ENCODE peak calls at places on chromosomes 7 and 10, in seven cellular contexts. One of them, this sample, is unnamed.

GRCh38 chr7:1926908-1927306 is 256.8 kb downstream of the ELFN1 start:
- DNase-seq in CD4-positive, CD25-positive, alpha-beta regulatory T cell: no peak
- DNase-seq in stomach: no peak
- DNase-seq in H9: no peak
- DNase-seq in body of pancreas: no peak
- DNase-seq in aorta: no peak
- DNase-seq in A549: no peak
- DNase-seq in this sample: no peak

GRCh38 chr10:124544711-124545110 is 83.1 kb downstream of the LHPP start:
- DNase-seq in H9: no peak
- DNase-seq in stomach: no peak
- DNase-seq in aorta: no peak
- DNase-seq in A549: no peak
- DNase-seq in body of pancreas: no peak
- DNase-seq in CD4-positive, CD25-positive, alpha-beta regulatory T cell: no peak
- DNase-seq in this sample: no peak

GRCh38 chr7:134618756-134619530 is 27.7 kb upstream of the BPGM start:
- DNase-seq in aorta: no peak
- DNase-seq in CD4-positive, CD25-positive, alpha-beta regulatory T cell: no peak
- DNase-seq in body of pancreas: no peak
- DNase-seq in stomach: no peak
- DNase-seq in H9: no peak
- DNase-seq in A549: no peak
- DNase-seq in this sample: no peak

GRCh38 chr7:16532272-16532671 is 5.6 kb downstream of the LRRC72 start:
- DNase-seq in A549: no peak
- DNase-seq in CD4-positive, CD25-positive, alpha-beta regulatory T cell: no peak
- DNase-seq in aorta: no peak
- DNase-seq in stomach: no peak
- DNase-seq in H9: no peak
- DNase-seq in body of pancreas: no peak
- DNase-seq in this sample: no peak

GRCh38 chr10:71241899-71242620 is 29.7 kb downstream of the UNC5B start:
- DNase-seq in CD4-positive, CD25-positive, alpha-beta regulatory T cell: no peak
- DNase-seq in aorta: no peak
- DNase-seq in stomach: no peak
- DNase-seq in A549: no peak
- DNase-seq in H9: no peak
- DNase-seq in body of pancreas: no peak
- DNase-seq in this sample: no peak

GRCh38 chr10:75191821-75192568 is 18.6 kb upstream of the VDAC2 start:
- DNase-seq in A549: peak; percentile 84
- DNase-seq in stomach: peak; percentile 59
- DNase-seq in aorta: no peak
- DNase-seq in body of pancreas: peak; percentile 71
- DNase-seq in CD4-positive, CD25-positive, alpha-beta regulatory T cell: no peak
- DNase-seq in H9: no peak
- DNase-seq in this sample: peak; percentile 89

GRCh38 chr7:121337398-121337797 is 8.6 kb downstream of the WNT16 start:
- DNase-seq in body of pancreas: no peak
- DNase-seq in stomach: no peak
- DNase-seq in A549: no peak
- DNase-seq in aorta: no peak
- DNase-seq in H9: no peak
- DNase-seq in CD4-positive, CD25-positive, alpha-beta regulatory T cell: no peak
- DNase-seq in this sample: no peak

GRCh38 chr7:95989301-95989700 is 216.9 kb downstream of the DYNC1I1 start:
- DNase-seq in body of pancreas: no peak
- DNase-seq in A549: no peak
- DNase-seq in aorta: no peak
- DNase-seq in CD4-positive, CD25-positive, alpha-beta regulatory T cell: no peak
- DNase-seq in H9: no peak
- DNase-seq in stomach: peak; percentile 62
- DNase-seq in this sample: peak; percentile 94

GRCh38 chr7:108235451-108236061 is 105.4 kb upstream of the LAMB4 start:
- DNase-seq in aorta: no peak
- DNase-seq in body of pancreas: peak; percentile 46
- DNase-seq in A549: no peak
- DNase-seq in stomach: no peak
- DNase-seq in H9: no peak
- DNase-seq in CD4-positive, CD25-positive, alpha-beta regulatory T cell: no peak
- DNase-seq in this sample: no peak

GRCh38 chr10:125123363-125124113 is 36.8 kb downstream of the CTBP2 start:
- DNase-seq in A549: peak; percentile 98
- DNase-seq in CD4-positive, CD25-positive, alpha-beta regulatory T cell: no peak
- DNase-seq in H9: no peak
- DNase-seq in aorta: peak; percentile 89
- DNase-seq in stomach: peak; percentile 92
- DNase-seq in body of pancreas: peak; percentile 97
- DNase-seq in this sample: peak; percentile 99

GRCh38 chr7:120023494-120024167 is 249.3 kb upstream of the KCND2 start:
- DNase-seq in A549: no peak
- DNase-seq in CD4-positive, CD25-positive, alpha-beta regulatory T cell: no peak
- DNase-seq in stomach: no peak
- DNase-seq in H9: no peak
- DNase-seq in body of pancreas: no peak
- DNase-seq in aorta: no peak
- DNase-seq in this sample: no peak

GRCh38 chr7:98105942-98106544 is 619 bp upstream of the LMTK2 start:
- DNase-seq in stomach: no peak
- DNase-seq in H9: no peak
- DNase-seq in CD4-positive, CD25-positive, alpha-beta regulatory T cell: peak; percentile 20
- DNase-seq in body of pancreas: no peak
- DNase-seq in A549: no peak
- DNase-seq in aorta: no peak
- DNase-seq in this sample: no peak

GRCh38 chr7:1925349-1925748 is 255.3 kb downstream of the ELFN1 start:
- DNase-seq in H9: no peak
- DNase-seq in stomach: no peak
- DNase-seq in A549: no peak
- DNase-seq in body of pancreas: no peak
- DNase-seq in CD4-positive, CD25-positive, alpha-beta regulatory T cell: no peak
- DNase-seq in aorta: no peak
- DNase-seq in this sample: no peak

GRCh38 chr7:47799529-47799928 is 148.7 kb downstream of the PKD1L1 start:
- DNase-seq in H9: no peak
- DNase-seq in body of pancreas: no peak
- DNase-seq in stomach: no peak
- DNase-seq in aorta: no peak
- DNase-seq in A549: no peak
- DNase-seq in CD4-positive, CD25-positive, alpha-beta regulatory T cell: no peak
- DNase-seq in this sample: no peak

GRCh38 chr10:43862756-43863155 is 214.1 kb upstream of the ZNF32 start:
- DNase-seq in H9: no peak
- DNase-seq in aorta: no peak
- DNase-seq in stomach: no peak
- DNase-seq in body of pancreas: no peak
- DNase-seq in CD4-positive, CD25-positive, alpha-beta regulatory T cell: no peak
- DNase-seq in A549: no peak
- DNase-seq in this sample: no peak

GRCh38 chr7:3588341-3588740 is 287.3 kb downstream of the SDK1 start:
- DNase-seq in body of pancreas: peak; percentile 35
- DNase-seq in H9: no peak
- DNase-seq in stomach: no peak
- DNase-seq in A549: no peak
- DNase-seq in aorta: no peak
- DNase-seq in CD4-positive, CD25-positive, alpha-beta regulatory T cell: no peak
- DNase-seq in this sample: no peak

GRCh38 chr7:90772410-90772809 is 176.3 kb downstream of the CDK14 start:
- DNase-seq in CD4-positive, CD25-positive, alpha-beta regulatory T cell: no peak
- DNase-seq in body of pancreas: no peak
- DNase-seq in stomach: no peak
- DNase-seq in H9: no peak
- DNase-seq in aorta: no peak
- DNase-seq in A549: no peak
- DNase-seq in this sample: no peak

GRCh38 chr10:55631071-55631654 is 729.9 kb downstream of the ZWINT start:
- DNase-seq in stomach: peak; percentile 73
- DNase-seq in H9: peak; percentile 91
- DNase-seq in body of pancreas: peak; percentile 66
- DNase-seq in CD4-positive, CD25-positive, alpha-beta regulatory T cell: no peak
- DNase-seq in aorta: peak; percentile 81
- DNase-seq in A549: peak; percentile 38
- DNase-seq in this sample: peak; percentile 63

GRCh38 chr7:84337386-84337785 is 142.8 kb upstream of the SEMA3A start:
- DNase-seq in aorta: no peak
- DNase-seq in stomach: no peak
- DNase-seq in CD4-positive, CD25-positive, alpha-beta regulatory T cell: no peak
- DNase-seq in body of pancreas: no peak
- DNase-seq in A549: no peak
- DNase-seq in H9: no peak
- DNase-seq in this sample: no peak

GRCh38 chr10:22605168-22605567 is 109.2 kb downstream of the PIP4K2A start:
- DNase-seq in CD4-positive, CD25-positive, alpha-beta regulatory T cell: no peak
- DNase-seq in aorta: no peak
- DNase-seq in A549: no peak
- DNase-seq in body of pancreas: no peak
- DNase-seq in H9: no peak
- DNase-seq in stomach: no peak
- DNase-seq in this sample: no peak

GRCh38 chr10:5595095-5595494 is 70.3 kb downstream of the CALML3 start:
- DNase-seq in A549: no peak
- DNase-seq in H9: no peak
- DNase-seq in CD4-positive, CD25-positive, alpha-beta regulatory T cell: no peak
- DNase-seq in stomach: no peak
- DNase-seq in body of pancreas: no peak
- DNase-seq in aorta: no peak
- DNase-seq in this sample: no peak

GRCh38 chr7:42931447-42931833 is 534 bp downstream of the PSMA2 start:
- DNase-seq in H9: no peak
- DNase-seq in body of pancreas: no peak
- DNase-seq in stomach: no peak
- DNase-seq in CD4-positive, CD25-positive, alpha-beta regulatory T cell: no peak
- DNase-seq in A549: no peak
- DNase-seq in aorta: no peak
- DNase-seq in this sample: no peak
- H3K4me1 ChIP-seq in H9: no peaks in the 10 kb centered on the region
- H3K4me1 ChIP-seq in body of pancreas: peaks cover 47% of the 10 kb centered on the region
- H3K4me1 ChIP-seq in stomach: peaks cover 42% of the 10 kb centered on the region
- H3K4me1 ChIP-seq in CD4-positive, CD25-positive, alpha-beta regulatory T cell: peaks cover 58% of the 10 kb centered on the region
- H3K4me1 ChIP-seq in A549: peaks cover 21% of the 10 kb centered on the region
- H3K4me1 ChIP-seq in aorta: peaks cover 6% of the 10 kb centered on the region
- H3K4me1 ChIP-seq in this sample: peaks cover 21% of the 10 kb centered on the region

GRCh38 chr7:125030756-125031387 is 101.2 kb upstream of the POT1 start:
- DNase-seq in A549: no peak
- DNase-seq in H9: no peak
- DNase-seq in CD4-positive, CD25-positive, alpha-beta regulatory T cell: no peak
- DNase-seq in aorta: no peak
- DNase-seq in body of pancreas: no peak
- DNase-seq in stomach: no peak
- DNase-seq in this sample: no peak
- H3K27ac ChIP-seq in A549: no peak overlapping the region
- H3K27ac ChIP-seq in H9: no peak overlapping the region
- H3K27ac ChIP-seq in CD4-positive, CD25-positive, alpha-beta regulatory T cell: no peak overlapping the region
- H3K27ac ChIP-seq in aorta: no peak overlapping the region
- H3K27ac ChIP-seq in body of pancreas: no peak overlapping the region
- H3K27ac ChIP-seq in stomach: no peak overlapping the region
- H3K27ac ChIP-seq in this sample: no peak overlapping the region

GRCh38 chr7:145293120-145293792 is 457.4 kb upstream of the TPK1 start:
- DNase-seq in A549: no peak
- DNase-seq in body of pancreas: no peak
- DNase-seq in stomach: no peak
- DNase-seq in aorta: no peak
- DNase-seq in H9: no peak
- DNase-seq in CD4-positive, CD25-positive, alpha-beta regulatory T cell: no peak
- DNase-seq in this sample: no peak

GRCh38 chr7:145293793-145294153 is 457.9 kb upstream of the TPK1 start:
- DNase-seq in body of pancreas: no peak
- DNase-seq in CD4-positive, CD25-positive, alpha-beta regulatory T cell: no peak
- DNase-seq in A549: no peak
- DNase-seq in stomach: no peak
- DNase-seq in aorta: no peak
- DNase-seq in H9: no peak
- DNase-seq in this sample: no peak

GRCh38 chr7:145289384-145289783 is 453.5 kb upstream of the TPK1 start:
- DNase-seq in CD4-positive, CD25-positive, alpha-beta regulatory T cell: no peak
- DNase-seq in H9: no peak
- DNase-seq in A549: no peak
- DNase-seq in aorta: no peak
- DNase-seq in body of pancreas: no peak
- DNase-seq in stomach: no peak
- DNase-seq in this sample: no peak
- H3K9me3 ChIP-seq in CD4-positive, CD25-positive, alpha-beta regulatory T cell: no peaks in the 10 kb centered on the region
- H3K9me3 ChIP-seq in H9: no peaks in the 10 kb centered on the region
- H3K9me3 ChIP-seq in A549: peaks cover 3% of the 10 kb centered on the region
- H3K9me3 ChIP-seq in aorta: no peaks in the 10 kb centered on the region
- H3K9me3 ChIP-seq in body of pancreas: no peaks in the 10 kb centered on the region
- H3K9me3 ChIP-seq in stomach: no peaks in the 10 kb centered on the region
- H3K9me3 ChIP-seq in this sample: no peaks in the 10 kb centered on the region

GRCh38 chr7:116510795-116511194 is 11.3 kb downstream of the CAV2 start:
- DNase-seq in aorta: no peak
- DNase-seq in CD4-positive, CD25-positive, alpha-beta regulatory T cell: no peak
- DNase-seq in body of pancreas: no peak
- DNase-seq in A549: no peak
- DNase-seq in H9: no peak
- DNase-seq in stomach: no peak
- DNase-seq in this sample: no peak
- H3K4me1 ChIP-seq in aorta: peaks cover 2% of the 10 kb centered on the region
- H3K4me1 ChIP-seq in CD4-positive, CD25-positive, alpha-beta regulatory T cell: peaks cover 6% of the 10 kb centered on the region
- H3K4me1 ChIP-seq in body of pancreas: peaks cover 23% of the 10 kb centered on the region
- H3K4me1 ChIP-seq in A549: peaks cover 46% of the 10 kb centered on the region
- H3K4me1 ChIP-seq in H9: peaks cover 3% of the 10 kb centered on the region
- H3K4me1 ChIP-seq in stomach: no peaks in the 10 kb centered on the region
- H3K4me1 ChIP-seq in this sample: no peaks in the 10 kb centered on the region

GRCh38 chr10:107733731-107734130 is 569.2 kb upstream of the SORCS1 start:
- DNase-seq in body of pancreas: no peak
- DNase-seq in aorta: no peak
- DNase-seq in H9: no peak
- DNase-seq in A549: no peak
- DNase-seq in CD4-positive, CD25-positive, alpha-beta regulatory T cell: no peak
- DNase-seq in stomach: no peak
- DNase-seq in this sample: no peak
- H3K27ac ChIP-seq in body of pancreas: no peak overlapping the region
- H3K27ac ChIP-seq in aorta: no peak overlapping the region
- H3K27ac ChIP-seq in H9: no peak overlapping the region
- H3K27ac ChIP-seq in A549: no peak overlapping the region
- H3K27ac ChIP-seq in CD4-positive, CD25-positive, alpha-beta regulatory T cell: no peak overlapping the region
- H3K27ac ChIP-seq in stomach: no peak overlapping the region
- H3K27ac ChIP-seq in this sample: no peak overlapping the region

This sample was measured in small intestine.